ENCODE peak calls at places on chromosomes 4 and X, in seven cellular contexts. I is DMS53; B is HFF-Myc; J is WTC11; F is A172; K is stimulated activated naive B cell treated with anti-CD40 and anti-IgM and Interleukin-4, amounts not matched to agents 10 μg/mL and 1 μg/mL and 100 μg/mL, for 72 hours; W is activated CD4-positive, alpha-beta T cell treated with anti-CD3 and anti-CD28 coated beads, Interleukin-2, amount 50 U/mL, for 4 hours. R is an unnamed sample.

GRCh38 chr4:40211224-40212185 is 14.7 kb downstream of the RHOH start:
- DNase-seq in J (no peak), B (no peak), F (peak), I (no peak), W (no peak), K (no peak), R (no peak)

GRCh38 chr4:151768835-151769234 is 8.0 kb upstream of the GATB start:
- DNase-seq in W (no peak), K (no peak), F (no peak), J (no peak), I (no peak), B (no peak), R (no peak)

GRCh38 chrX:24231169-24231568 is 81.6 kb downstream of the ZFX start:
- DNase-seq in F (peak), W (no peak), B (peak), I (peak), J (no peak), K (no peak), R (peak)

GRCh38 chrX:24243692-24244091 is 70.2 kb downstream of the SUPT20HL2 start:
- DNase-seq in F (no peak), J (no peak), I (no peak), K (no peak), B (no peak), W (no peak), R (no peak)

GRCh38 chr4:154004028-154004427 is 215.1 kb upstream of the SFRP2 start:
- DNase-seq in F (no peak), B (no peak), W (no peak), K (no peak), I (no peak), J (no peak), R (no peak)

GRCh38 chrX:150887906-150888465 is 10.5 kb downstream of the CD99L2 start:
- DNase-seq in K (no peak), W (no peak), B (peak), I (no peak), J (no peak), F (peak), R (peak)

GRCh38 chrX:12494400-12495138 is 296.6 kb upstream of the PRPS2 start:
- DNase-seq in B (no peak), K (no peak), W (no peak), J (no peak), F (no peak), I (no peak), R (no peak)

GRCh38 chr4:3469386-3470243 is 6.5 kb downstream of the DOK7 start:
- DNase-seq in F (no peak), W (no peak), I (no peak), K (no peak), B (no peak), J (no peak), R (no peak)

GRCh38 chr4:177554966-177555574 is 112.8 kb upstream of the AGA start:
- DNase-seq in J (no peak), W (no peak), I (peak), K (no peak), F (peak), B (peak), R (peak)

GRCh38 chrX:10519761-10520160 is 100.6 kb downstream of the MID1 start:
- DNase-seq in W (no peak), J (no peak), F (no peak), B (no peak), I (no peak), K (no peak), R (peak)

R was measured in HFFc6.